ENCODE peak calls at places on chromosomes 13 and 19, in six cellular contexts. S is ovary, X is GM23248, H is neural progenitor cell, R is uterus, W is heart right ventricle. B is an unnamed sample.

GRCh38 chr19:35211545-35212230 is 16.9 kb downstream of the FAM187B start:
- DNase-seq in S (no peak), X (no peak), H (no peak), R (peak; percentile 48), W (peak; percentile 50), B (peak; percentile 35)

GRCh38 chr13:98482476-98483444 is 94.1 kb downstream of the STK24 start:
- DNase-seq in S (peak; percentile 68), X (peak; percentile 90), H (peak; percentile 45), R (no peak), W (peak; percentile 76), B (peak; percentile 95)

GRCh38 chr13:30692108-30692507 is 43.2 kb upstream of the ALOX5AP start:
- DNase-seq in S (no peak), X (no peak), H (no peak), R (no peak), W (no peak), B (no peak)

GRCh38 chr13:100511422-100511821 is 77.2 kb downstream of the GGACT start:
- DNase-seq in S (no peak), X (no peak), H (no peak), R (no peak), W (no peak), B (no peak)

GRCh38 chr13:108877300-108877699 is 247.9 kb downstream of the MYO16 start:
- DNase-seq in S (no peak), X (peak; percentile 38), H (no peak), R (no peak), W (no peak), B (peak; percentile 27)

GRCh38 chr13:30690282-30691188 is 44.8 kb upstream of the ALOX5AP start:
- DNase-seq in S (no peak), X (peak; percentile 96), H (no peak), R (peak; percentile 83), W (peak; percentile 42), B (peak; percentile 85)

GRCh38 chr13:27327633-27328032 is 57.0 kb downstream of the RASL11A start:
- DNase-seq in S (no peak), X (no peak), H (no peak), R (no peak), W (no peak), B (no peak)

GRCh38 chr13:102839462-102839861 is 6.4 kb upstream of the ERCC5 start:
- DNase-seq in S (no peak), X (peak; percentile 55), H (no peak), R (no peak), W (no peak), B (no peak)

GRCh38 chr19:52464798-52465470 is 11.6 kb downstream of the ZNF578 start:
- DNase-seq in S (no peak), X (peak; percentile 1), H (peak; percentile 79), R (no peak), W (no peak), B (no peak)

GRCh38 chr19:47376589-47377144 is 27.6 kb downstream of the DHX34 start:
- DNase-seq in S (no peak), X (no peak), H (no peak), R (no peak), W (no peak), B (peak; percentile 65)

GRCh38 chr13:26465514-26465913 is 92.0 kb upstream of the WASF3 start:
- DNase-seq in S (no peak), X (no peak), H (no peak), R (no peak), W (peak; percentile 53), B (no peak)

GRCh38 chr19:46748325-46749109 is 2.3 kb upstream of the STRN4 start:
- DNase-seq in S (peak; percentile 65), X (peak; percentile 73), H (peak; percentile 87), R (peak; percentile 57), W (peak; percentile 64), B (peak; percentile 94)

GRCh38 chr13:51829236-51829899 is 15.6 kb downstream of the TMEM272 start:
- DNase-seq in S (no peak), X (no peak), H (no peak), R (no peak), W (no peak), B (no peak)

GRCh38 chr13:25032160-25032559 is 63.8 kb upstream of the PABPC3 start:
- DNase-seq in S (no peak), X (no peak), H (no peak), R (no peak), W (no peak), B (no peak)

GRCh38 chr13:112716841-112717520 is 27.1 kb downstream of the ATP11A start:
- DNase-seq in S (peak; percentile 11), X (no peak), H (no peak), R (no peak), W (no peak), B (no peak)

GRCh38 chr19:49690656-49691242 is at the start of gene CPT1C:
- DNase-seq in S (peak; percentile 85), X (peak; percentile 91), H (peak; percentile 95), R (peak; percentile 87), W (peak; percentile 87), B (peak; percentile 99)

GRCh38 chr13:24127116-24127631 is 33.3 kb upstream of the SPATA13 start:
- DNase-seq in S (no peak), X (peak; percentile 43), H (no peak), R (no peak), W (no peak), B (no peak)

GRCh38 chr13:113882716-113883115 is 18.8 kb upstream of the GAS6 start:
- DNase-seq in S (no peak), X (no peak), H (no peak), R (no peak), W (no peak), B (peak; percentile 50)
- H3K4me3 ChIP-seq in S (no peak overlapping the region), X (no peak overlapping the region), H (no peak overlapping the region), R (no peak overlapping the region), W (no peak overlapping the region), B (no peak overlapping the region)

GRCh38 chr19:3096902-3097326 is 2.8 kb downstream of the GNA11 start:
- DNase-seq in S (no peak), X (no peak), H (no peak), R (no peak), W (no peak), B (peak; percentile 80)
- H3K4me3 ChIP-seq in S (peak overlapping the region; percentile 27), X (peak overlapping the region; percentile 85), H (no peak overlapping the region), R (peak overlapping the region; percentile 95), W (peak overlapping the region; percentile 99), B (peak overlapping the region; percentile 64)

GRCh38 chr19:42313840-42314755 is 989 bp downstream of the TMEM145 start:
- DNase-seq in S (no peak), X (no peak), H (no peak), R (no peak), W (no peak), B (no peak)
- H3K4me3 ChIP-seq in S (no peak overlapping the region), X (no peak overlapping the region), H (peak overlapping the region; percentile 85), R (no peak overlapping the region), W (peak overlapping the region; percentile 54), B (no peak overlapping the region)

GRCh38 chr19:10283301-10283733 is 3.4 kb upstream of the ICAM4 start:
- DNase-seq in S (no peak), X (no peak), H (no peak), R (no peak), W (no peak), B (peak; percentile 6)

GRCh38 chr19:10284641-10285278 is 2.0 kb upstream of the ICAM4 start:
- DNase-seq in S (no peak), X (no peak), H (no peak), R (no peak), W (no peak), B (peak; percentile 42)

GRCh38 chr19:10286803-10287737 is at the start of gene ICAM4:
- DNase-seq in S (peak; percentile 61), X (peak; percentile 35), H (peak; percentile 78), R (peak; percentile 45), W (peak; percentile 89), B (peak; percentile 81)

GRCh38 chr19:10283786-10284540 is 2.8 kb upstream of the ICAM4 start:
- DNase-seq in S (no peak), X (no peak), H (no peak), R (no peak), W (no peak), B (peak; percentile 66)

GRCh38 chr19:10285393-10285792 is 1.4 kb upstream of the ICAM4 start:
- DNase-seq in S (no peak), X (no peak), H (no peak), R (no peak), W (no peak), B (peak; percentile 51)
- H3K4me3 ChIP-seq in S (no peak overlapping the region), X (no peak overlapping the region), H (no peak overlapping the region), R (no peak overlapping the region), W (no peak overlapping the region), B (no peak overlapping the region)

GRCh38 chr19:10288662-10289166 is 1.0 kb upstream of the ICAM5 start:
- DNase-seq in S (no peak), X (peak; percentile 80), H (peak; percentile 76), R (no peak), W (no peak), B (peak; percentile 91)
- H3K4me3 ChIP-seq in S (no peak overlapping the region), X (peak overlapping the region; percentile 72), H (peak overlapping the region; percentile 39), R (no peak overlapping the region), W (no peak overlapping the region), B (peak overlapping the region; percentile 56)

GRCh38 chr19:17025361-17025760 is 1.2 kb downstream of the CPAMD8 start:
- DNase-seq in S (no peak), X (no peak), H (no peak), R (no peak), W (no peak), B (peak; percentile 54)

GRCh38 chr19:17026041-17026658 is 460 bp downstream of the CPAMD8 start:
- DNase-seq in S (no peak), X (no peak), H (peak; percentile 44), R (no peak), W (no peak), B (peak; percentile 85)

GRCh38 chr19:17023805-17024204 is 2.8 kb downstream of the CPAMD8 start:
- DNase-seq in S (no peak), X (no peak), H (no peak), R (no peak), W (no peak), B (peak; percentile 13)

GRCh38 chr19:17027428-17027816 is 812 bp upstream of the CPAMD8 start:
- DNase-seq in S (no peak), X (no peak), H (no peak), R (no peak), W (no peak), B (peak; percentile 74)

GRCh38 chr19:17026706-17027427 is at the start of gene CPAMD8:
- DNase-seq in S (no peak), X (no peak), H (peak; percentile 70), R (no peak), W (peak; percentile 11), B (peak; percentile 55)
- H3K4me3 ChIP-seq in S (no peak within 1 kb of the TSS), X (no peak within 1 kb of the TSS), H (peak within 1 kb of the TSS; percentile 91), R (no peak within 1 kb of the TSS), W (peak within 1 kb of the TSS; percentile 48), B (no peak within 1 kb of the TSS)

DNA sequence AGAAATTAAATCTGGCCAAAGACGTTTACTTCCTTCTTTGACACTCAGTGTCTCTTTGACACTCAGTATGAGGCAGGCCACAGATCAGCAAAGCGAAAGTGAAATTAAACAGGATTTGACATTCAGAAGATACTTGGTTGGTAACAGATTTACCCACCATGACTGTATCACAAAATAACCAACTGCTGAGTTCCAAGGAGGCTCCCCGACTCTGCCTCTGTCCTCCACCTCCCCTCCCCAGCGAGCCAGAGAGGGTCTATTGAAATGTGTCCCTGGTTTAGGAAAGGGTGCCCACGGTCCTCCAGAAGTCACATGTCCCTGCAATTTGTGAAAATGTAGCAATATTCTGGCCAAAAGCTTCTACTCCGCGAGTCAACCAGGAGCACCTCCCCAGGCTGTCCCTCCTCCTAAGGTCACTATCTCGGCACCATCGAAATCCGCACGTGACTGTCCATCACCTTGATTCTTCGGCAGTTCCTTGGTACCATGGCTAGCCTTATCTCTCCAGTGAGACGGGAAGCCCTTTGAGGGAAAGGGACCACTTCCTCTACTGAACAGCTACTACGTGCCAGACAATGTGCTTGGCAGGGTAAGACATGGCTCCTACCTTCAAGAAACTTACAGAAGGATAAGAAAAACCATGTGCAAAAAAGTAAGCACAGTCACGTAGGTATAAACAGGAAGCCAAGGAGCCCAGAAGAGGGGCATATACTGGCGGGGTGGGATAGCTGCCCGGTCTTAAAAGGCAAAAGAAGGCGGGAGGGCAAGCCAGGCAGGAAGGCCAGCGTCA is 1.5 kb downstream of the N4BP2L1 start:
- DNase-seq in S (no peak), X (peak; percentile 55), H (no peak), R (no peak), W (no peak), B (no peak)
- H3K4me3 ChIP-seq in S (peak overlapping the region; percentile 80), X (peak overlapping the region; percentile 70), H (peak overlapping the region; percentile 58), R (peak overlapping the region; percentile 97), W (peak overlapping the region; percentile 73), B (peak overlapping the region; percentile 85)